ENCODE peak calls at places on chromosomes 12 and 14, in five cellular contexts. N is left ventricle myocardium inferior, W is mammary epithelial cell, U is body of pancreas, I is ascending aorta. A is an unnamed sample.

GRCh38 chr12:95997276-95997675 is 1.1 kb upstream of the HAL start:
- DNase-seq in N (no peak), W (peak), U (no peak), I (no peak), A (no peak)

GRCh38 chr12:110314308-110314707 is 33.3 kb downstream of the ATP2A2 start:
- DNase-seq in N (no peak), W (peak), U (no peak), I (no peak), A (no peak)

GRCh38 chr14:76776306-76777251 is 15.3 kb downstream of the VASH1 start:
- DNase-seq in N (no peak), W (no peak), U (no peak), I (no peak), A (no peak)

GRCh38 chr12:80175307-80175930 is 76.1 kb downstream of the OTOGL start:
- DNase-seq in N (no peak), W (peak), U (no peak), I (no peak), A (no peak)

GRCh38 chr14:74302160-74302628 is 540 bp downstream of the ABCD4 start:
- DNase-seq in N (no peak), W (peak), U (no peak), I (no peak), A (no peak)

GRCh38 chr12:103915306-103915705 is 14.9 kb upstream of the HSP90B1 start:
- DNase-seq in N (no peak), W (no peak), U (no peak), I (no peak), A (no peak)

GRCh38 chr12:122064780-122065588 is 13.6 kb upstream of the MLXIP start:
- DNase-seq in N (peak), W (no peak), U (peak), I (no peak), A (no peak)

GRCh38 chr12:125593269-125593668 is 528.0 kb downstream of the AACS start:
- DNase-seq in N (no peak), W (no peak), U (no peak), I (no peak), A (no peak)

GRCh38 chr12:45669093-45669492 is 60.4 kb upstream of the ARID2 start:
- DNase-seq in N (no peak), W (no peak), U (no peak), I (no peak), A (no peak)

GRCh38 chr14:76900406-76901085 is 74.3 kb downstream of the LRRC74A start:
- DNase-seq in N (no peak), W (no peak), U (no peak), I (no peak), A (no peak)

GRCh38 chr12:57205931-57206330 is 10.7 kb upstream of the NXPH4 start:
- DNase-seq in N (no peak), W (no peak), U (no peak), I (no peak), A (no peak)

GRCh38 chr12:63985945-63986344 is 141.4 kb downstream of the SRGAP1 start:
- DNase-seq in N (no peak), W (no peak), U (no peak), I (no peak), A (no peak)

GRCh38 chr12:75724913-75725312 is 213.5 kb upstream of the KRR1 start:
- DNase-seq in N (no peak), W (peak), U (no peak), I (no peak), A (no peak)

GRCh38 chr12:42039146-42039545 is 105.5 kb downstream of the GXYLT1 start:
- DNase-seq in N (no peak), W (peak), U (no peak), I (no peak), A (no peak)

GRCh38 chr14:24057867-24058259 is 6.1 kb downstream of the CARMIL3 start:
- DNase-seq in N (no peak), W (no peak), U (no peak), I (no peak), A (no peak)

GRCh38 chr14:33114331-33114730 is 175.7 kb downstream of the NPAS3 start:
- DNase-seq in N (no peak), W (no peak), U (no peak), I (no peak), A (no peak)

DNA sequence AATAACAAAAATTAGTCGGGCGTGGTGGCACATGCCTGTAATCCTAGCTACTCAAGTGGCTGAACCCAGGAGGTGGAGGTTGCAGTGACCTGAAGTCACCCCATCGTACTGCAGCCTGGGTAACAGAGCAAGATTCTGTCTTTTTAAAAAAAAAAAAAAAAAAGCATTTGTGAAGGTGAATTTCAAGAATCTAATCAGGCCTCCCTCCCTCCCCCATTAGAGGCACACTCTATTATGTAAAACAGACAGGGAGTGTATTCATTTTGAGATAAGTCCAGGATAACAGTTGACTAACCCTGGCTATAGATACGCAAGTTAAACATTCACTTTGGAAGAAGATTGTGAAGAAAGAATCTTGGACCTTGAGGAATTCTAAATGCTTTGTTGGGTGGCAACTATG is 2.9 kb downstream of the RESF1 start:
- DNase-seq in N (no peak), W (no peak), U (no peak), I (no peak), A (no peak)
- H3K4me3 ChIP-seq in N (peak), W (no peak), U (no peak), I (peak), A (no peak)

DNA sequence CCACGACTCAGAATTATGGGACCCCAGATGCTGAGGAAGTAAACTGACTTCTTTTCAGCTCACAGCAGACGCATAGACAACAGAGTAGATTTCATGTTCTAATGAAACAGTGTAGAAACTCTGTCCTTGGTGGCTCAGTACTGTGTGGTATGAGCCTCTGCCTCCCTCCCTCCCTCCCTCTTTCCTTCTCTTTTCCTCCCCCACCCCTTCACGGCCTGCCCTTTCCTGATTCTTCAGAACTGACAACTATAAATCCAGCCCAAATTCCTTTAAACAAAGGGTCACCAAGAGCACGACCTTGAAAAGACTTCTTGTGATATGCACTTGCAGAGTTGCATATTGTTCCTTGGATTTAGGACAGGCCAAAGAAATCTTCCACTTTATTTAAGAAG is 163.9 kb downstream of the ETV6 start:
- DNase-seq in N (no peak), W (no peak), U (no peak), I (no peak), A (no peak)
- H3K4me3 ChIP-seq in N (peak), W (no peak), U (no peak), I (peak), A (peak)

GRCh38 chr12:120666577-120667390 is 20.2 kb upstream of the MLEC start:
- DNase-seq in N (no peak), W (no peak), U (no peak), I (no peak), A (no peak)

GRCh38 chr12:120670667-120671066 is 16.3 kb upstream of the MLEC start:
- DNase-seq in N (no peak), W (no peak), U (no peak), I (no peak), A (no peak)

GRCh38 chr12:120669055-120669828 is 17.7 kb upstream of the MLEC start:
- DNase-seq in N (no peak), W (peak), U (peak), I (peak), A (no peak)

GRCh38 chr12:120668091-120668796 is 18.7 kb upstream of the MLEC start:
- DNase-seq in N (no peak), W (no peak), U (no peak), I (no peak), A (no peak)

GRCh38 chr12:120668797-120669054 is 18.2 kb upstream of the MLEC start:
- DNase-seq in N (no peak), W (no peak), U (no peak), I (no peak), A (no peak)
- H3K4me3 ChIP-seq in N (no peak), W (no peak), U (no peak), I (no peak), A (no peak)

DNA sequence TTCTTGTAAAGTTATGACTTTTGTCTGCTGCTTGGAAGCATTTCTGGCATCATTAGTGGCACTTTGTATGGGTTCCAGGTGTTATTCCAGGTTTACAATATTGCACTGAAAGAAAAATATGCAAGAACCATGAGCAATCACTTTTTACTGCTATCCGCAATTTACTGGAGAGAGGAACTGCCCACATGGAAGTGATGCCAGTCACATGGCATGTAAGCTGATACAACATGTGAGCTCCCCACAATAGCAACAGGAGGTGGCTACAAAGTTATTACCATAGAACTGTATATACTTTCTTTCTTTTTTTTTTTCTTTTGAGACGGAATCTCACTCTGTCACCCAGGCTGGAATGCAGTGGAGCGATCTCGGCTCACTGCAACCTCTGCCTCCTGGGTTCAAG is 1012.1 kb downstream of the BCL11B start:
- DNase-seq in N (no peak), W (peak), U (no peak), I (no peak), A (no peak)
- H3K4me3 ChIP-seq in N (no peak), W (no peak), U (no peak), I (no peak), A (no peak)

DNA sequence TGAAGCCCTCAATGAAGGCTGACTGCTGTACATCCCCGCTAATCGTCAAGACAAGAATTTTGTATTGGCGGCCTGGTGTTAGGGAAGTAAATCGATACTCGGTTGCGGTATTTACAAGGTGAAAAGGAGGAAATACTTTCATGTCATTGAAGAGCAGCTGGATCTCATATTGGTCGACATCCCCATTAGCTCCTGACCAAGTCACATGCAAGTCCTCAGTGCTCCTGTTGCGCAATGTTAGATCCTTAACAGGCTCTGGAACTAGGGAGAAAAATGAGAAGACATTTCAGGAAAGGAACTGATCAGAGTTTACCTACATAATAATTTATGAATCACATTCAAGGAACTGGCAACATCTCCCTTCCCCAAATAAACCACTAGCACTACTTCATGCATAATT is 66.2 kb downstream of the PTPRB start:
- DNase-seq in N (no peak), W (no peak), U (no peak), I (no peak), A (no peak)
- H3K4me3 ChIP-seq in N (no peak), W (no peak), U (no peak), I (no peak), A (no peak)

GRCh38 chr12:54005531-54005852 is 3.3 kb upstream of the HOXC8 start:
- DNase-seq in N (no peak), W (no peak), U (no peak), I (no peak), A (no peak)

GRCh38 chr12:54005853-54006699 is 2.7 kb upstream of the HOXC8 start:
- DNase-seq in N (peak), W (peak), U (peak), I (peak), A (peak)

GRCh38 chr12:54003625-54004024 is 3.7 kb downstream of the HOXC9 start:
- DNase-seq in N (no peak), W (no peak), U (no peak), I (no peak), A (no peak)

GRCh38 chr12:54004063-54004840 is 4.3 kb downstream of the HOXC9 start:
- DNase-seq in N (no peak), W (no peak), U (no peak), I (no peak), A (no peak)

DNA sequence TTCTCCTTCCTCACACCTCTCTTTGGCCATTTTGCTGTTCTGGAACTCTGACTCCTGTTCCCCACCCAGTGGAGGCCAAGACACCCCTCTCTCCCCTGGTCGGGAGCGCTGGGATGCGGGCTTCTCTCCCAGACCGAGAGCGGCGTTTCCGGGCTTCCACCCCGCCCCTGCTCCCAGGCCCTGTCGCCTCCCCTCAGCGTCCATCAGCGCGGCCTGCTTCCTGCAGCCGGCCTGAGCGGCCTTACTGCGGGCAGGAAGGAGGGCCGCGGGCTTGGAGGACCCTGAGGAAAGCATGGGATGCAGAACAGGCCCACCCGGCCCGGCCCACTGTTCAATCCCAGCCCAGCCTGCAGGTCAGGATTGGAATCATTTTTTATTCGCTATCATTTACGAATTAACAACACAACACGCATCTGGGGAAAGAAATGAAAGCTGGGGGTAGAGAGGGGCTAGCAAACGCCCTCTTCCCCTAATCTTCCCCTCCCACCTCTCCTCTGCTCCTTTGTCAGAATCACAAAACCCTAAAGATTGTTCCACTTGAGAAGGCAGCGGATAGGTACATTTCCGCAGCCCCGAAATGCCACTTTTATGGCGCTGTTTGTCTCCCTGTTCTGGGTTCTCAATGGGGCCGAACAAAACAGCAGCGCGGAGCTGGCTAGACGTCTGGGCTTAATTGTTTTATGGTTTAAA is 3.8 kb upstream of the HOXC8 start:
- DNase-seq in N (no peak), W (no peak), U (no peak), I (no peak), A (peak)
- H3K4me3 ChIP-seq in N (no peak), W (no peak), U (no peak), I (no peak), A (peak)